ENCODE peak calls at places on chromosomes 13 and 19, in five cellular contexts. One of them, this sample, is unnamed.

GRCh38 chr13:35549481-35549880 is 73.0 kb upstream of the MAB21L1 start:
- DNase-seq in breast epithelium: no peak
- DNase-seq in stomach: no peak
- DNase-seq in K562: no peak
- DNase-seq in sigmoid colon: no peak
- DNase-seq in this sample: no peak

GRCh38 chr19:42068756-42069571 is 1.0 kb downstream of the GRIK5 start:
- DNase-seq in K562: no peak
- DNase-seq in breast epithelium: no peak
- DNase-seq in stomach: no peak
- DNase-seq in sigmoid colon: no peak
- DNase-seq in this sample: no peak

GRCh38 chr13:23561261-23561660 is 9.0 kb upstream of the TNFRSF19 start:
- DNase-seq in stomach: no peak
- DNase-seq in K562: no peak
- DNase-seq in sigmoid colon: no peak
- DNase-seq in breast epithelium: no peak
- DNase-seq in this sample: no peak

GRCh38 chr19:51272183-51272817 is 21.4 kb downstream of the SIGLECL1 start:
- DNase-seq in sigmoid colon: no peak
- DNase-seq in K562: no peak
- DNase-seq in breast epithelium: no peak
- DNase-seq in stomach: no peak
- DNase-seq in this sample: no peak

GRCh38 chr19:55156202-55157063 is 1.1 kb downstream of the TNNI3 start:
- DNase-seq in stomach: peak; percentile 65
- DNase-seq in breast epithelium: no peak
- DNase-seq in sigmoid colon: no peak
- DNase-seq in K562: peak; percentile 97
- DNase-seq in this sample: peak; percentile 74

GRCh38 chr13:92390217-92390616 is 836.4 kb upstream of the GPC6 start:
- DNase-seq in K562: no peak
- DNase-seq in stomach: no peak
- DNase-seq in sigmoid colon: no peak
- DNase-seq in breast epithelium: no peak
- DNase-seq in this sample: no peak

GRCh38 chr13:65744761-65745160 is 1485.4 kb downstream of the PCDH9 start:
- DNase-seq in sigmoid colon: no peak
- DNase-seq in K562: no peak
- DNase-seq in breast epithelium: no peak
- DNase-seq in stomach: no peak
- DNase-seq in this sample: no peak

GRCh38 chr13:88339271-88339741 is 668.1 kb downstream of the SLITRK5 start:
- DNase-seq in breast epithelium: no peak
- DNase-seq in K562: no peak
- DNase-seq in sigmoid colon: no peak
- DNase-seq in stomach: no peak
- DNase-seq in this sample: peak; percentile 51

GRCh38 chr19:38900220-38900629 is 456 bp downstream of the NFKBIB start:
- DNase-seq in breast epithelium: no peak
- DNase-seq in stomach: no peak
- DNase-seq in sigmoid colon: no peak
- DNase-seq in K562: no peak
- DNase-seq in this sample: no peak

GRCh38 chr13:49791214-49791752 is 1.2 kb downstream of the KPNA3 start:
- DNase-seq in sigmoid colon: no peak
- DNase-seq in stomach: no peak
- DNase-seq in K562: no peak
- DNase-seq in breast epithelium: no peak
- DNase-seq in this sample: peak; percentile 26

GRCh38 chr19:16419671-16420394 is 51.9 kb downstream of the EPS15L1 start:
- DNase-seq in sigmoid colon: no peak
- DNase-seq in K562: no peak
- DNase-seq in stomach: no peak
- DNase-seq in breast epithelium: no peak
- DNase-seq in this sample: no peak

GRCh38 chr19:23460656-23461055 is 65.4 kb upstream of the ZNF91 start:
- DNase-seq in K562: no peak
- DNase-seq in breast epithelium: no peak
- DNase-seq in sigmoid colon: no peak
- DNase-seq in stomach: no peak
- DNase-seq in this sample: no peak

GRCh38 chr13:66329988-66330429 is 900.1 kb downstream of the PCDH9 start:
- DNase-seq in sigmoid colon: no peak
- DNase-seq in K562: no peak
- DNase-seq in stomach: no peak
- DNase-seq in breast epithelium: no peak
- DNase-seq in this sample: no peak

GRCh38 chr19:55418185-55418584 is 10.6 kb upstream of the UBE2S start:
- DNase-seq in K562: peak; percentile 79
- DNase-seq in sigmoid colon: no peak
- DNase-seq in stomach: peak; percentile 57
- DNase-seq in breast epithelium: peak; percentile 35
- DNase-seq in this sample: peak; percentile 64

GRCh38 chr19:48683349-48683748 is 10.5 kb upstream of the NTN5 start:
- DNase-seq in K562: no peak
- DNase-seq in breast epithelium: no peak
- DNase-seq in stomach: no peak
- DNase-seq in sigmoid colon: no peak
- DNase-seq in this sample: no peak

GRCh38 chr13:70842062-70842644 is 733.9 kb upstream of the KLHL1 start:
- DNase-seq in sigmoid colon: no peak
- DNase-seq in K562: no peak
- DNase-seq in stomach: no peak
- DNase-seq in breast epithelium: no peak
- DNase-seq in this sample: no peak

GRCh38 chr13:107730835-107731234 is 484.5 kb downstream of the LIG4 start:
- DNase-seq in K562: no peak
- DNase-seq in stomach: no peak
- DNase-seq in sigmoid colon: no peak
- DNase-seq in breast epithelium: no peak
- DNase-seq in this sample: no peak

GRCh38 chr13:67228031-67228430 is 2.1 kb downstream of the PCDH9 start:
- DNase-seq in breast epithelium: no peak
- DNase-seq in K562: no peak
- DNase-seq in sigmoid colon: no peak
- DNase-seq in stomach: no peak
- DNase-seq in this sample: no peak

GRCh38 chr13:45063261-45063870 is 56.9 kb upstream of the GTF2F2 start:
- DNase-seq in stomach: no peak
- DNase-seq in sigmoid colon: no peak
- DNase-seq in breast epithelium: no peak
- DNase-seq in K562: no peak
- DNase-seq in this sample: no peak

GRCh38 chr13:114211446-114211845 is 23.3 kb upstream of the CDC16 start:
- DNase-seq in sigmoid colon: no peak
- DNase-seq in stomach: no peak
- DNase-seq in breast epithelium: no peak
- DNase-seq in K562: no peak
- DNase-seq in this sample: no peak

GRCh38 chr13:114213980-114214379 is 20.7 kb upstream of the CDC16 start:
- DNase-seq in K562: no peak
- DNase-seq in stomach: no peak
- DNase-seq in breast epithelium: no peak
- DNase-seq in sigmoid colon: no peak
- DNase-seq in this sample: no peak

GRCh38 chr13:114208134-114208533 is 26.6 kb upstream of the CDC16 start:
- DNase-seq in sigmoid colon: no peak
- DNase-seq in K562: no peak
- DNase-seq in stomach: no peak
- DNase-seq in breast epithelium: no peak
- DNase-seq in this sample: no peak

DNA sequence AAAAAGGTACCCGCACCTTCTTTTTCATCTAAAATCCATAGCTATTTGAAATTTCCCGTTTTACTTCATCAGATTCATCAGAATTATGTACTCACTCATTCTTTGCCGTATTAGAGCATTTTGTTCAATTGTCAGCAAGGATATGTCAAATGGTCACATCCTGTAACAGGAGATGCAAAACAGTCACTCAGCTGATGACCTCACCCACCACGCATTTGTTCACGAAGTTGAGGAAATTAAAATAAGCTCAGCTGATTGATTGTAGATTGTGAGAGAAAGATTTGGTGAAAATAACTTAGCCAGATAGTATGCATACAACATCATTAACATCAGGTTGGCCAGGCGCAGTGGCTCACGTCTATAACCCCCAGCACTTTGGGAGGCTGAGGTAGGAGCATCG is 22.6 kb upstream of the CDC16 start:
- DNase-seq in breast epithelium: no peak
- DNase-seq in K562: no peak
- DNase-seq in sigmoid colon: no peak
- DNase-seq in stomach: no peak
- DNase-seq in this sample: no peak
- TF ChIP-seq POLR2AphosphoS5 in breast epithelium: no peak
- TF ChIP-seq POLR2AphosphoS5 in K562: no peak
- TF ChIP-seq POLR2AphosphoS5 in sigmoid colon: no peak
- TF ChIP-seq POLR2AphosphoS5 in stomach: no peak
- TF ChIP-seq POLR2AphosphoS5 in this sample: no peak

GRCh38 chr19:14614099-14614412 is 31.2 kb downstream of the CLEC17A start:
- DNase-seq in sigmoid colon: no peak
- DNase-seq in K562: peak; percentile 16
- DNase-seq in breast epithelium: no peak
- DNase-seq in stomach: no peak
- DNase-seq in this sample: no peak
- TF ChIP-seq POLR2A in sigmoid colon: no peak
- TF ChIP-seq POLR2A in K562: no peak
- TF ChIP-seq POLR2A in breast epithelium: no peak
- TF ChIP-seq POLR2A in stomach: no peak
- TF ChIP-seq POLR2A in this sample: no peak

GRCh38 chr13:111505175-111505777 is 184.8 kb downstream of the TEX29 start:
- DNase-seq in breast epithelium: no peak
- DNase-seq in stomach: peak; percentile 25
- DNase-seq in sigmoid colon: no peak
- DNase-seq in K562: peak; percentile 58
- DNase-seq in this sample: no peak
- TF ChIP-seq CTCF in breast epithelium: no peak
- TF ChIP-seq CTCF in stomach: no peak
- TF ChIP-seq CTCF in sigmoid colon: no peak
- TF ChIP-seq CTCF in K562: peak; percentile 68
- TF ChIP-seq CTCF in this sample: no peak

DNA sequence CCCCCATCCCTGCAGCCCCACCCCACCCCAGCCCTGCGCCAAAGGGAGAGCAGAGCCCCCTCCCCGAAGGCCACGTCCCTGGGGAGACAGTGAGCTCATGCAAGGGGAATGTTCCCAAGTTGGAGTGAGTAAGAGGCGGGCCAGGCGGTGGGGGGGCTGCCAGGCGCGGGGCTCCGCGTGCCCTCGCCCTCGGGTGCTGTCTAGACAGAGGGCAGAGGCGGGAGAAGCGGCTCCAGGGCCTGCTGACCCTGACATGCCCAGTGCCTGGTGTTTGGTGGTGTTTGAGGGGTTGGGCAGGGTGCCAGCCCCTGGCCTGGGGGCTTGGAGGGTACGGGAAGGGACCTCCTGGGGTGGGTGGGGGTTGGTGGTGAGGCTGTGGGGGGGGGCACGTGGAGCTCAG is 1.0 kb downstream of the FSTL3 start:
- DNase-seq in stomach: peak; percentile 43
- DNase-seq in K562: no peak
- DNase-seq in sigmoid colon: peak; percentile 94
- DNase-seq in breast epithelium: peak; percentile 75
- DNase-seq in this sample: peak; percentile 63
- TF ChIP-seq POLR2AphosphoS5 in stomach: peak; percentile 24
- TF ChIP-seq POLR2AphosphoS5 in K562: no peak
- TF ChIP-seq POLR2AphosphoS5 in sigmoid colon: peak; percentile 72
- TF ChIP-seq POLR2AphosphoS5 in breast epithelium: peak; percentile 82
- TF ChIP-seq POLR2AphosphoS5 in this sample: peak; percentile 39

GRCh38 chr13:42041017-42041683 is 7.3 kb upstream of the DGKH start:
- DNase-seq in breast epithelium: peak; percentile 36
- DNase-seq in K562: peak; percentile 22
- DNase-seq in stomach: peak; percentile 60
- DNase-seq in sigmoid colon: peak; percentile 74
- DNase-seq in this sample: peak; percentile 73

GRCh38 chr13:42039457-42039945 is 8.9 kb upstream of the DGKH start:
- DNase-seq in K562: no peak
- DNase-seq in breast epithelium: peak; percentile 22
- DNase-seq in sigmoid colon: no peak
- DNase-seq in stomach: no peak
- DNase-seq in this sample: no peak

GRCh38 chr13:42040730-42041016 is 7.8 kb upstream of the DGKH start:
- DNase-seq in K562: peak; percentile 27
- DNase-seq in sigmoid colon: no peak
- DNase-seq in stomach: no peak
- DNase-seq in breast epithelium: no peak
- DNase-seq in this sample: no peak

GRCh38 chr13:42038661-42039456 is 9.6 kb upstream of the DGKH start:
- DNase-seq in breast epithelium: no peak
- DNase-seq in K562: no peak
- DNase-seq in stomach: no peak
- DNase-seq in sigmoid colon: no peak
- DNase-seq in this sample: no peak

GRCh38 chr13:42039946-42040729 is 8.3 kb upstream of the DGKH start:
- DNase-seq in sigmoid colon: peak; percentile 97
- DNase-seq in K562: peak; percentile 94
- DNase-seq in stomach: peak; percentile 91
- DNase-seq in breast epithelium: peak; percentile 84
- DNase-seq in this sample: peak; percentile 95
- TF ChIP-seq POLR2A in sigmoid colon: peak; percentile 28
- TF ChIP-seq POLR2A in K562: peak; percentile 76
- TF ChIP-seq POLR2A in stomach: no peak
- TF ChIP-seq POLR2A in breast epithelium: no peak
- TF ChIP-seq POLR2A in this sample: peak; percentile 88

GRCh38 chr13:41544824-41545707 is 87.7 kb downstream of the RGCC start:
- DNase-seq in breast epithelium: no peak
- DNase-seq in sigmoid colon: no peak
- DNase-seq in stomach: no peak
- DNase-seq in K562: no peak
- DNase-seq in this sample: no peak
- TF ChIP-seq CTCF in breast epithelium: no peak
- TF ChIP-seq CTCF in sigmoid colon: no peak
- TF ChIP-seq CTCF in stomach: no peak
- TF ChIP-seq CTCF in K562: no peak
- TF ChIP-seq CTCF in this sample: no peak

This sample was measured in transverse colon.